ENCODE peak calls at places on chromosomes 13 and 19, in seven cellular contexts. L, J, K, A, N, O and S are unnamed samples.

GRCh38 chr19:21483589-21484170 is 21.7 kb upstream of the ZNF429 start:
- DNase-seq in O (no peak), N (peak; percentile 91), J (peak; percentile 45), A (no peak), K (no peak), L (no peak), S (peak; percentile 8)

GRCh38 chr19:49691243-49692101 is 556 bp downstream of the CPT1C start:
- DNase-seq in J (peak; percentile 94), O (no peak), K (peak; percentile 79), L (peak; percentile 64), N (peak; percentile 90), A (no peak), S (peak; percentile 85)

GRCh38 chr13:93309886-93310520 is 83.4 kb downstream of the GPC6 start:
- DNase-seq in J (peak; percentile 29), A (no peak), N (no peak), L (peak; percentile 23), O (no peak), K (peak; percentile 48), S (peak; percentile 87)

GRCh38 chr13:33875658-33876401 is 57.9 kb downstream of the RFC3 start:
- DNase-seq in O (no peak), J (no peak), A (no peak), L (no peak), N (no peak), K (no peak), S (no peak)

GRCh38 chr19:44592451-44592890 is 20.9 kb upstream of the IGSF23 start:
- DNase-seq in N (no peak), L (no peak), O (no peak), A (no peak), J (no peak), K (peak; percentile 57), S (no peak)

GRCh38 chr19:51948979-51949378 is 21.7 kb downstream of the ZNF613 start:
- DNase-seq in A (no peak), K (no peak), O (no peak), J (no peak), N (peak; percentile 13), L (no peak), S (peak; percentile 57)

GRCh38 chr13:53250272-53250875 is 221.8 kb downstream of the OLFM4 start:
- DNase-seq in K (peak; percentile 90), O (peak; percentile 65), J (peak; percentile 93), A (peak; percentile 56), N (peak; percentile 92), L (peak; percentile 79), S (peak; percentile 85)

GRCh38 chr13:77859450-77859849 is 59.2 kb downstream of the EDNRB start:
- DNase-seq in L (no peak), A (no peak), O (no peak), K (no peak), N (no peak), J (no peak), S (peak; percentile 88)

GRCh38 chr13:46728777-46729176 is 68.2 kb downstream of the ESD start:
- DNase-seq in A (no peak), J (peak; percentile 29), O (no peak), N (peak; percentile 78), L (peak; percentile 32), K (no peak), S (peak; percentile 28)

GRCh38 chr19:3708207-3708931 is at the start of gene TJP3:
- DNase-seq in L (peak; percentile 66), O (peak; percentile 58), A (peak; percentile 65), K (peak; percentile 72), J (no peak), N (peak; percentile 44), S (peak; percentile 58)

GRCh38 chr19:437027-437426 is 23.8 kb downstream of the SHC2 start:
- DNase-seq in A (no peak), O (no peak), N (no peak), J (no peak), L (no peak), K (no peak), S (no peak)

GRCh38 chr19:4575978-4576933 is 16.8 kb upstream of the SEMA6B start:
- DNase-seq in J (peak; percentile 69), K (peak; percentile 63), L (peak; percentile 68), N (peak; percentile 75), O (peak; percentile 37), A (no peak), S (peak; percentile 47)

GRCh38 chr13:36700170-36700569 is 26.4 kb downstream of the SERTM1 start:
- DNase-seq in O (no peak), N (no peak), J (no peak), A (no peak), L (no peak), K (no peak), S (no peak)

GRCh38 chr19:47598407-47599349 is 10.3 kb upstream of the BICRA start:
- DNase-seq in K (peak; percentile 90), A (peak; percentile 61), L (peak; percentile 94), O (no peak), J (peak; percentile 65), N (peak; percentile 97), S (peak; percentile 98)

GRCh38 chr19:35992902-35993765 is 1.9 kb upstream of the SDHAF1 start:
- DNase-seq in A (no peak), N (no peak), J (no peak), L (no peak), K (no peak), O (no peak), S (no peak)
- TF ChIP-seq EZH2 in A (no peak), N (no peak), J (no peak), L (no peak), K (no peak), O (no peak), S (no peak)

GRCh38 chr13:98143157-98143553 is 261 bp downstream of the FARP1 start:
- DNase-seq in J (no peak), O (no peak), L (no peak), K (no peak), N (no peak), A (no peak), S (no peak)

GRCh38 chr13:98142427-98143156 is at the start of gene FARP1:
- DNase-seq in A (peak; percentile 27), K (peak; percentile 95), O (peak; percentile 84), J (peak; percentile 94), L (peak; percentile 79), N (peak; percentile 89), S (peak; percentile 88)

GRCh38 chr13:98143601-98144500 is 957 bp downstream of the FARP1 start:
- DNase-seq in L (peak; percentile 16), N (peak; percentile 53), K (peak; percentile 62), J (peak; percentile 63), O (peak; percentile 9), A (no peak), S (peak; percentile 76)

GRCh38 chr13:98141938-98142426 is 912 bp upstream of the FARP1 start:
- DNase-seq in N (peak; percentile 66), O (no peak), A (no peak), K (peak; percentile 50), L (no peak), J (peak; percentile 69), S (no peak)

DNA sequence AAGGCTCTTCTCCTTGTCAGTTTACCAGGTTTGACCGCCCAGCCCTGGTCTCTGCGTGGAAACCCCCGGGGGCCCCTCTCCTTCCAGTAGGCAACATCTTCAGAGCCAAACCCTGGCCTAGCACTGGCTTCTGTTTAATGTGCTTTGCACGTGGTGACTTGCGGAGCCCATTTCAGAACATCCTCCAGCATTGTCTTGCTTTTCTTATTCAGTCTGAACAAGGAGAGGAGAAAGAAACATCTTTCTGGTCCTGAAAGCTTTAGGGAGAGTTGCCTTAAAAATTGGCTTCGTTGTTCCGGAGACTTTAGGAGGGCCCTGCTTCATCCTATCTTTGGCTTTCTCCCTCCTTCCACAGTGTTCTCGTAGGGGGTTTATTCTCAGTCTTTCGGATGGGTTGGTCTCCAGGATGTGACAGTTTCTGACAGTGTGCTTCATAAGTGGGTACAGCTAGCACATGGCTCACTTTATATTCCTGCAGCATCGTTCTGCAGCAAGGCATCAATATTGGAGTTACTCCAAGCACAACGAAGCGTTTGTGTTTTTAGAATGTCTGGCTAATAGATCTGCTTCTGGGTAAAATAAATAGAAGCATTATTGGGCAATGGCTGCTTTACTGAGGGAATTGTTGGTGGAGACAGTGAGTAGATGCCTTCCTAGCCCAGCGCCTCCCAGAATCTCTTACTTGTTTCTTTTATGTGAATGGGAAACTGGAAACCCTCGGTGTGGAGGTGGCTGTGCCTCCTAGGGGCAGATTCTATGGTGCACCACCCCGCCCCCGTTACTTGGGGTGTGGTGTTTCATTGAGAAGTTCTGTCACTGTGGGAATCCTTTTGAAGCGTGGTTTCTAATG is 1.8 kb downstream of the FARP1 start:
- DNase-seq in K (peak; percentile 49), O (no peak), N (peak; percentile 78), J (peak; percentile 81), L (peak; percentile 62), A (peak; percentile 8), S (peak; percentile 79)
- H2AFZ ChIP-seq in K (peak overlapping the region; percentile 32), O (no peak overlapping the region), N (no peak overlapping the region), J (no peak overlapping the region), L (peak overlapping the region; percentile 76), A (no peak overlapping the region), S (peak overlapping the region; percentile 75)

GRCh38 chr13:41809962-41810361 is 150.9 kb downstream of the VWA8 start:
- DNase-seq in K (no peak), L (no peak), N (no peak), A (no peak), O (no peak), J (no peak), S (no peak)

GRCh38 chr13:41812237-41812636 is 148.7 kb downstream of the VWA8 start:
- DNase-seq in O (no peak), N (no peak), K (no peak), A (no peak), L (no peak), J (no peak), S (no peak)

GRCh38 chr13:41813426-41813825 is 147.5 kb downstream of the VWA8 start:
- DNase-seq in O (no peak), A (no peak), N (no peak), J (no peak), L (peak; percentile 53), K (no peak), S (peak; percentile 54)

GRCh38 chr13:41811588-41812021 is 149.3 kb downstream of the VWA8 start:
- DNase-seq in N (no peak), O (no peak), A (no peak), K (no peak), L (peak; percentile 36), J (no peak), S (no peak)

GRCh38 chr13:41812851-41813250 is 148.1 kb downstream of the VWA8 start:
- DNase-seq in L (no peak), J (no peak), K (no peak), O (no peak), N (no peak), A (no peak), S (no peak)
- TF ChIP-seq EZH2phosphoT487 in L (no peak), J (no peak), K (no peak), O (no peak), N (no peak), A (no peak), S (no peak)

GRCh38 chr13:112990783-112991182 is 21.8 kb downstream of the MCF2L start:
- DNase-seq in A (no peak), O (peak; percentile 84), J (peak; percentile 41), N (peak; percentile 67), K (peak; percentile 84), L (no peak), S (no peak)

GRCh38 chr13:112991611-112992010 is 22.6 kb downstream of the MCF2L start:
- DNase-seq in L (no peak), N (no peak), J (no peak), A (no peak), K (no peak), O (no peak), S (no peak)

GRCh38 chr13:112994084-112994780 is 25.2 kb downstream of the MCF2L start:
- DNase-seq in L (no peak), O (no peak), J (no peak), K (no peak), N (no peak), A (no peak), S (no peak)

GRCh38 chr13:112994781-112995355 is 25.9 kb downstream of the MCF2L start:
- DNase-seq in A (no peak), J (no peak), K (no peak), L (no peak), N (no peak), O (no peak), S (no peak)

GRCh38 chr13:112992931-112993700 is 24.1 kb downstream of the MCF2L start:
- DNase-seq in J (no peak), L (no peak), A (no peak), O (no peak), K (no peak), N (no peak), S (no peak)
- TF ChIP-seq EZH2 in J (no peak), L (no peak), A (no peak), O (no peak), K (no peak), N (no peak), S (no peak)